ENCODE peak calls at places on chromosomes 3 and 15, in six cellular contexts. X is frontal cortex; H is smooth muscle cell of the brain vasculature; Q is HS-5; U is stimulated activated CD4-positive, alpha-beta T cell treated with anti-CD3 and anti-CD28 coated beads, Interleukin-1b, Interleukin-23, amount 100 ng/mL, for 48 hours; S is activated CD4-positive, alpha-beta T cell treated with anti-CD3 and anti-CD28 coated beads, Interleukin-2, amount 50 U/mL, for 48 hours. R is an unnamed sample.
A peak's percentile ranks its signal among the peaks of the same experiment; 100 is the strongest.

GRCh38 chr15:96334017-96334704 is 3.7 kb downstream of the NR2F2 start:
- DNase-seq in X (no peak), H (no peak), Q (no peak), U (no peak), S (no peak), R (no peak)

GRCh38 chr3:65576942-65577341 is 461.8 kb downstream of the MAGI1 start:
- DNase-seq in X (no peak), H (no peak), Q (no peak), U (no peak), S (no peak), R (no peak)

GRCh38 chr3:71421820-71422566 is 161.5 kb downstream of the FOXP1 start:
- DNase-seq in X (no peak), H (no peak), Q (no peak), U (peak; percentile 73), S (peak; percentile 45), R (no peak)

GRCh38 chr15:67785431-67785830 is 39.9 kb upstream of the SKOR1 start:
- DNase-seq in X (no peak), H (no peak), Q (no peak), U (no peak), S (no peak), R (no peak)

GRCh38 chr3:83715307-83715706 is 1243.5 kb upstream of the CADM2 start:
- DNase-seq in X (no peak), H (no peak), Q (no peak), U (no peak), S (no peak), R (no peak)

GRCh38 chr3:128001576-128001975 is 50.7 kb upstream of the SEC61A1 start:
- DNase-seq in X (no peak), H (no peak), Q (no peak), U (no peak), S (no peak), R (no peak)

GRCh38 chr15:62362144-62362543 is 197.1 kb upstream of the C2CD4B start:
- DNase-seq in X (no peak), H (no peak), Q (no peak), U (no peak), S (no peak), R (no peak)

GRCh38 chr15:40016224-40016865 is 22.6 kb downstream of the SRP14 start:
- DNase-seq in X (no peak), H (no peak), Q (no peak), U (no peak), S (no peak), R (no peak)

GRCh38 chr15:36599824-36600365 is 20.5 kb downstream of the CDIN1 start:
- DNase-seq in X (no peak), H (no peak), Q (no peak), U (no peak), S (no peak), R (no peak)

GRCh38 chr3:40585381-40586016 is 60.7 kb downstream of the ZNF621 start:
- DNase-seq in X (no peak), H (no peak), Q (no peak), U (no peak), S (no peak), R (no peak)

GRCh38 chr3:99637381-99638111 is 848 bp upstream of the COL8A1 start:
- DNase-seq in X (peak; percentile 6), H (no peak), Q (peak; percentile 82), U (no peak), S (no peak), R (peak; percentile 93)

GRCh38 chr3:191051037-191051436 is 148.0 kb upstream of the OSTN start:
- DNase-seq in X (peak; percentile 14), H (no peak), Q (no peak), U (no peak), S (no peak), R (no peak)

GRCh38 chr15:35751421-35752133 is 205.6 kb upstream of the DPH6 start:
- DNase-seq in X (peak; percentile 23), H (peak; percentile 62), Q (peak; percentile 49), U (peak; percentile 22), S (peak; percentile 52), R (peak; percentile 79)

GRCh38 chr3:157115069-157116006 is 44.6 kb downstream of the CCNL1 start:
- DNase-seq in X (no peak), H (no peak), Q (no peak), U (no peak), S (no peak), R (no peak)

GRCh38 chr3:158418035-158418434 is 153.0 kb upstream of the MLF1 start:
- DNase-seq in X (no peak), H (no peak), Q (no peak), U (no peak), S (no peak), R (no peak)

GRCh38 chr15:47194718-47195117 is 522.6 kb upstream of the SEMA6D start:
- DNase-seq in X (no peak), H (no peak), Q (peak; percentile 9), U (no peak), S (no peak), R (no peak)

GRCh38 chr3:23710555-23710954 is 95.2 kb upstream of the UBE2E1 start:
- DNase-seq in X (no peak), H (no peak), Q (no peak), U (no peak), S (no peak), R (no peak)

GRCh38 chr15:40430271-40430805 is 10.4 kb upstream of the BAHD1 start:
- DNase-seq in X (no peak), H (no peak), Q (peak; percentile 49), U (no peak), S (no peak), R (no peak)

GRCh38 chr15:23013681-23014080 is 25.7 kb downstream of the TUBGCP5 start:
- DNase-seq in X (no peak), H (no peak), Q (no peak), U (no peak), S (no peak), R (no peak)

GRCh38 chr3:109336272-109336957 is 931 bp downstream of the DPPA4 start:
- DNase-seq in X (no peak), H (peak; percentile 37), Q (no peak), U (no peak), S (peak; percentile 8), R (no peak)

GRCh38 chr3:50971487-50971924 is 296.8 kb downstream of the DOCK3 start:
- DNase-seq in X (peak; percentile 5), H (no peak), Q (peak; percentile 14), U (peak; percentile 44), S (peak; percentile 15), R (no peak)

GRCh38 chr15:92958105-92958504 is 58.0 kb downstream of the CHD2 start:
- DNase-seq in X (no peak), H (no peak), Q (no peak), U (peak; percentile 68), S (peak; percentile 45), R (no peak)

GRCh38 chr3:120506076-120506827 is 55.5 kb upstream of the FSTL1 start:
- DNase-seq in X (no peak), H (no peak), Q (no peak), U (no peak), S (no peak), R (peak; percentile 22)

GRCh38 chr3:108183178-108183577 is 39.0 kb downstream of the IFT57 start:
- DNase-seq in X (no peak), H (no peak), Q (no peak), U (no peak), S (no peak), R (no peak)

GRCh38 chr15:60932051-60932915 is 296.8 kb downstream of the RORA start:
- DNase-seq in X (no peak), H (no peak), Q (peak; percentile 72), U (peak; percentile 76), S (peak; percentile 69), R (peak; percentile 99)

GRCh38 chr3:126349611-126350501 is 7.4 kb downstream of the KLF15 start:
- DNase-seq in X (no peak), H (no peak), Q (no peak), U (no peak), S (no peak), R (no peak)

GRCh38 chr3:138197058-138197457 is 10.0 kb downstream of the ARMC8 start:
- DNase-seq in X (no peak), H (no peak), Q (no peak), U (no peak), S (no peak), R (no peak)

GRCh38 chr3:190575441-190576190 is 61.7 kb downstream of the IL1RAP start:
- DNase-seq in X (no peak), H (no peak), Q (no peak), U (no peak), S (no peak), R (no peak)

GRCh38 chr3:179837374-179837773 is 184.5 kb downstream of the USP13 start:
- DNase-seq in X (no peak), H (no peak), Q (no peak), U (no peak), S (no peak), R (no peak)

GRCh38 chr3:182331356-182331755 is 461.9 kb upstream of the ATP11B start:
- DNase-seq in X (no peak), H (no peak), Q (peak; percentile 13), U (no peak), S (no peak), R (no peak)

GRCh38 chr15:60128000-60128376 is 123.9 kb downstream of the FOXB1 start:
- DNase-seq in X (no peak), H (no peak), Q (no peak), U (no peak), S (no peak), R (no peak)

GRCh38 chr3:141644931-141645330 is 93.2 kb upstream of the RNF7 start:
- DNase-seq in X (no peak), H (no peak), Q (no peak), U (peak; percentile 70), S (peak; percentile 83), R (no peak)

GRCh38 chr3:42906085-42906904 is at the start of gene ZNF662:
- DNase-seq in X (peak; percentile 52), H (no peak), Q (no peak), U (peak; percentile 19), S (peak; percentile 10), R (no peak)

GRCh38 chr3:177640319-177640997 is 443.2 kb upstream of the TBL1XR1 start:
- DNase-seq in X (no peak), H (no peak), Q (no peak), U (no peak), S (no peak), R (no peak)

GRCh38 chr3:140760324-140761075 is 82.6 kb downstream of the TRIM42 start:
- DNase-seq in X (no peak), H (no peak), Q (no peak), U (no peak), S (no peak), R (no peak)

GRCh38 chr15:67735896-67736295 is 89.4 kb upstream of the SKOR1 start:
- DNase-seq in X (no peak), H (no peak), Q (no peak), U (no peak), S (no peak), R (no peak)